ENCODE peak calls at places on chromosomes 5 and 9, in six cellular contexts. One of them, this sample, is unnamed.

GRCh38 chr5:34930527-34930844 is 1.1 kb downstream of the DNAJC21 start:
- DNase-seq in Kasumi-1: no peak
- DNase-seq in cardiac muscle cell: no peak
- DNase-seq in M059J: peak; percentile 68
- DNase-seq in CD14-positive monocyte: no peak
- DNase-seq in sciatic nerve: no peak
- DNase-seq in this sample: peak; percentile 67

GRCh38 chr5:115702025-115702424 is 76.2 kb upstream of the TMED7 start:
- DNase-seq in Kasumi-1: no peak
- DNase-seq in sciatic nerve: no peak
- DNase-seq in cardiac muscle cell: no peak
- DNase-seq in M059J: no peak
- DNase-seq in CD14-positive monocyte: no peak
- DNase-seq in this sample: no peak

GRCh38 chr5:125604104-125604503 is 819.1 kb upstream of the GRAMD2B start:
- DNase-seq in sciatic nerve: no peak
- DNase-seq in CD14-positive monocyte: no peak
- DNase-seq in cardiac muscle cell: no peak
- DNase-seq in M059J: no peak
- DNase-seq in Kasumi-1: no peak
- DNase-seq in this sample: no peak

GRCh38 chr5:80234311-80234948 is 21.4 kb downstream of the SERINC5 start:
- DNase-seq in CD14-positive monocyte: no peak
- DNase-seq in sciatic nerve: no peak
- DNase-seq in M059J: no peak
- DNase-seq in Kasumi-1: no peak
- DNase-seq in cardiac muscle cell: no peak
- DNase-seq in this sample: no peak

GRCh38 chr5:147427784-147428401 is 82.0 kb downstream of the DPYSL3 start:
- DNase-seq in Kasumi-1: no peak
- DNase-seq in cardiac muscle cell: no peak
- DNase-seq in CD14-positive monocyte: no peak
- DNase-seq in sciatic nerve: no peak
- DNase-seq in M059J: no peak
- DNase-seq in this sample: no peak

GRCh38 chr9:14313951-14314423 is at the start of gene NFIB:
- DNase-seq in M059J: peak; percentile 63
- DNase-seq in Kasumi-1: no peak
- DNase-seq in cardiac muscle cell: peak; percentile 84
- DNase-seq in sciatic nerve: peak; percentile 73
- DNase-seq in CD14-positive monocyte: no peak
- DNase-seq in this sample: peak; percentile 33

GRCh38 chr5:149865746-149866145 is 78.8 kb downstream of the PDE6A start:
- DNase-seq in CD14-positive monocyte: no peak
- DNase-seq in Kasumi-1: no peak
- DNase-seq in cardiac muscle cell: no peak
- DNase-seq in M059J: no peak
- DNase-seq in sciatic nerve: no peak
- DNase-seq in this sample: no peak

GRCh38 chr9:109286571-109286977 is 34.3 kb downstream of the EPB41L4B start:
- DNase-seq in M059J: peak; percentile 93
- DNase-seq in Kasumi-1: no peak
- DNase-seq in sciatic nerve: no peak
- DNase-seq in CD14-positive monocyte: no peak
- DNase-seq in cardiac muscle cell: no peak
- DNase-seq in this sample: no peak

GRCh38 chr5:15013654-15014463 is 142.3 kb upstream of the ANKH start:
- DNase-seq in Kasumi-1: peak; percentile 76
- DNase-seq in cardiac muscle cell: peak; percentile 81
- DNase-seq in M059J: peak; percentile 75
- DNase-seq in CD14-positive monocyte: no peak
- DNase-seq in sciatic nerve: no peak
- DNase-seq in this sample: peak; percentile 74

GRCh38 chr9:98191615-98192502 is 578 bp downstream of the CORO2A start:
- DNase-seq in CD14-positive monocyte: no peak
- DNase-seq in cardiac muscle cell: peak; percentile 25
- DNase-seq in Kasumi-1: no peak
- DNase-seq in sciatic nerve: peak; percentile 65
- DNase-seq in M059J: peak; percentile 22
- DNase-seq in this sample: no peak

GRCh38 chr9:132877818-132878694 is at the start of gene AK8:
- DNase-seq in CD14-positive monocyte: peak; percentile 63
- DNase-seq in sciatic nerve: peak; percentile 84
- DNase-seq in M059J: peak; percentile 66
- DNase-seq in Kasumi-1: peak; percentile 32
- DNase-seq in cardiac muscle cell: peak; percentile 86
- DNase-seq in this sample: peak; percentile 67

GRCh38 chr5:132295505-132296411 is 1.6 kb downstream of the SLC22A4 start:
- DNase-seq in cardiac muscle cell: no peak
- DNase-seq in M059J: peak; percentile 44
- DNase-seq in Kasumi-1: no peak
- DNase-seq in sciatic nerve: no peak
- DNase-seq in CD14-positive monocyte: no peak
- DNase-seq in this sample: peak; percentile 18

GRCh38 chr5:42951847-42952411 is 88.2 kb downstream of the ANXA2R start:
- DNase-seq in M059J: peak; percentile 60
- DNase-seq in cardiac muscle cell: no peak
- DNase-seq in sciatic nerve: no peak
- DNase-seq in CD14-positive monocyte: peak; percentile 47
- DNase-seq in Kasumi-1: peak; percentile 64
- DNase-seq in this sample: peak; percentile 57

GRCh38 chr5:180366303-180366702 is 13.2 kb upstream of the GFPT2 start:
- DNase-seq in M059J: peak; percentile 25
- DNase-seq in Kasumi-1: no peak
- DNase-seq in cardiac muscle cell: no peak
- DNase-seq in sciatic nerve: no peak
- DNase-seq in CD14-positive monocyte: no peak
- DNase-seq in this sample: peak; percentile 7

GRCh38 chr9:14585730-14586473 is 107.3 kb downstream of the ZDHHC21 start:
- DNase-seq in sciatic nerve: no peak
- DNase-seq in cardiac muscle cell: no peak
- DNase-seq in Kasumi-1: no peak
- DNase-seq in M059J: no peak
- DNase-seq in CD14-positive monocyte: no peak
- DNase-seq in this sample: no peak

This sample was measured in endothelial cell of umbilical vein.